ENCODE peak calls at places on chromosomes 5 and 9, in five cellular contexts. X is effector memory CD8-positive, alpha-beta T cell; G is memory B cell; E is NCI-H345; R is Right ventricle myocardium inferior. F is an unnamed sample.

GRCh38 chr5:77437194-77437593 is 54.9 kb downstream of the WDR41 start:
- DNase-seq in G (no peak), X (no peak), R (no peak), E (no peak), F (no peak)

GRCh38 chr9:81971727-81972126 is 16.8 kb upstream of the SPATA31D1 start:
- DNase-seq in G (no peak), E (no peak), R (no peak), X (no peak), F (no peak)

GRCh38 chr5:91219803-91220371 is 163.2 kb downstream of the ARRDC3 start:
- DNase-seq in E (no peak), R (no peak), G (no peak), X (peak; percentile 8), F (no peak)

GRCh38 chr9:14322211-14323082 is 8.5 kb upstream of the NFIB start:
- DNase-seq in R (peak; percentile 94), E (peak; percentile 96), G (peak; percentile 52), X (peak; percentile 53), F (peak; percentile 96)

GRCh38 chr9:19637084-19637483 is 151.8 kb downstream of the SLC24A2 start:
- DNase-seq in G (no peak), X (no peak), E (no peak), R (no peak), F (no peak)

GRCh38 chr5:175467983-175468698 is 10.2 kb upstream of the SFXN1 start:
- DNase-seq in G (no peak), R (no peak), E (no peak), X (no peak), F (no peak)

GRCh38 chr5:181243020-181243520 is 636 bp downstream of the RACK1 start:
- DNase-seq in E (no peak), R (no peak), G (no peak), X (no peak), F (peak; percentile 76)

GRCh38 chr9:126724226-126724625 is 80.6 kb upstream of the ZBTB43 start:
- DNase-seq in R (no peak), G (no peak), X (no peak), E (no peak), F (peak; percentile 88)

GRCh38 chr9:134066923-134067851 is 639 bp downstream of the BRD3 start:
- DNase-seq in X (peak; percentile 38), R (no peak), E (no peak), G (peak; percentile 54), F (peak; percentile 80)

GRCh38 chr5:180779985-180780610 is 22.5 kb downstream of the MGAT1 start:
- DNase-seq in X (no peak), G (no peak), R (no peak), E (no peak), F (no peak)

GRCh38 chr9:5447337-5447736 is 3.0 kb upstream of the CD274 start:
- DNase-seq in G (no peak), X (no peak), R (no peak), E (no peak), F (no peak)

GRCh38 chr5:69276422-69277174 is 41.9 kb downstream of the CDK7 start:
- DNase-seq in R (no peak), E (no peak), G (no peak), X (no peak), F (no peak)

GRCh38 chr9:98357921-98358535 is 102.6 kb upstream of the TBC1D2 start:
- DNase-seq in G (no peak), X (no peak), R (no peak), E (no peak), F (no peak)

GRCh38 chr5:122880749-122881148 is 35.3 kb downstream of the SNX24 start:
- DNase-seq in E (no peak), G (no peak), R (no peak), X (no peak), F (no peak)

GRCh38 chr5:74112372-74112875 is 486.4 kb downstream of the ARHGEF28 start:
- DNase-seq in G (no peak), R (no peak), E (peak; percentile 28), X (no peak), F (no peak)

F was measured in kidney.